ENCODE peak calls at places on chromosomes 5 and 9, in seven cellular contexts. One of them, this sample, is unnamed. For H3K4me1, the result is how much of the 10 kb centered on the place peaks cover.

GRCh38 chr5:8864053-8864452 is 681.8 kb downstream of the SEMA5A start:
- DNase-seq in HCT116: no peak
- DNase-seq in neural progenitor cell: peak
- DNase-seq in tibial nerve: no peak
- DNase-seq in SK-N-SH: no peak
- DNase-seq in adrenal gland: no peak
- DNase-seq in mucosa of descending colon: no peak
- DNase-seq in this sample: no peak

GRCh38 chr5:128574041-128574440 is 36.0 kb upstream of the FBN2 start:
- DNase-seq in neural progenitor cell: no peak
- DNase-seq in SK-N-SH: no peak
- DNase-seq in tibial nerve: no peak
- DNase-seq in adrenal gland: no peak
- DNase-seq in HCT116: no peak
- DNase-seq in mucosa of descending colon: no peak
- DNase-seq in this sample: no peak

GRCh38 chr5:168552146-168552545 is 23.0 kb downstream of the FBLL1 start:
- DNase-seq in tibial nerve: no peak
- DNase-seq in HCT116: no peak
- DNase-seq in SK-N-SH: no peak
- DNase-seq in mucosa of descending colon: no peak
- DNase-seq in adrenal gland: no peak
- DNase-seq in neural progenitor cell: no peak
- DNase-seq in this sample: no peak

GRCh38 chr5:3302228-3302627 is 293.4 kb upstream of the IRX1 start:
- DNase-seq in mucosa of descending colon: no peak
- DNase-seq in SK-N-SH: no peak
- DNase-seq in HCT116: no peak
- DNase-seq in adrenal gland: no peak
- DNase-seq in neural progenitor cell: no peak
- DNase-seq in tibial nerve: no peak
- DNase-seq in this sample: no peak

GRCh38 chr5:14231156-14231555 is 88.0 kb downstream of the TRIO start:
- DNase-seq in mucosa of descending colon: no peak
- DNase-seq in HCT116: no peak
- DNase-seq in adrenal gland: no peak
- DNase-seq in SK-N-SH: no peak
- DNase-seq in neural progenitor cell: no peak
- DNase-seq in tibial nerve: no peak
- DNase-seq in this sample: no peak

GRCh38 chr9:81849631-81850259 is 78.5 kb upstream of the SPATA31D4 start:
- DNase-seq in SK-N-SH: no peak
- DNase-seq in mucosa of descending colon: peak
- DNase-seq in HCT116: no peak
- DNase-seq in tibial nerve: no peak
- DNase-seq in neural progenitor cell: no peak
- DNase-seq in adrenal gland: no peak
- DNase-seq in this sample: no peak

GRCh38 chr9:94950733-94951590 is 224.5 kb downstream of the AOPEP start:
- DNase-seq in adrenal gland: peak
- DNase-seq in mucosa of descending colon: no peak
- DNase-seq in neural progenitor cell: no peak
- DNase-seq in SK-N-SH: no peak
- DNase-seq in tibial nerve: no peak
- DNase-seq in HCT116: no peak
- DNase-seq in this sample: no peak

GRCh38 chr5:137564475-137564961 is 65.4 kb upstream of the SPOCK1 start:
- DNase-seq in adrenal gland: no peak
- DNase-seq in mucosa of descending colon: no peak
- DNase-seq in tibial nerve: no peak
- DNase-seq in HCT116: no peak
- DNase-seq in SK-N-SH: no peak
- DNase-seq in neural progenitor cell: peak
- DNase-seq in this sample: no peak

GRCh38 chr5:138930371-138931097 is 55.4 kb upstream of the LRRTM2 start:
- DNase-seq in tibial nerve: no peak
- DNase-seq in mucosa of descending colon: no peak
- DNase-seq in SK-N-SH: no peak
- DNase-seq in neural progenitor cell: no peak
- DNase-seq in adrenal gland: no peak
- DNase-seq in HCT116: no peak
- DNase-seq in this sample: no peak

GRCh38 chr5:1659100-1660036 is 135.6 kb upstream of the LPCAT1 start:
- DNase-seq in adrenal gland: no peak
- DNase-seq in mucosa of descending colon: no peak
- DNase-seq in HCT116: no peak
- DNase-seq in tibial nerve: no peak
- DNase-seq in neural progenitor cell: no peak
- DNase-seq in SK-N-SH: peak
- DNase-seq in this sample: peak

GRCh38 chr9:104769655-104770054 is 5.7 kb downstream of the NIPSNAP3B start:
- DNase-seq in HCT116: no peak
- DNase-seq in tibial nerve: no peak
- DNase-seq in neural progenitor cell: no peak
- DNase-seq in mucosa of descending colon: no peak
- DNase-seq in adrenal gland: no peak
- DNase-seq in SK-N-SH: no peak
- DNase-seq in this sample: no peak

GRCh38 chr5:42462089-42462488 is 38.9 kb downstream of the GHR start:
- DNase-seq in adrenal gland: no peak
- DNase-seq in tibial nerve: no peak
- DNase-seq in neural progenitor cell: no peak
- DNase-seq in mucosa of descending colon: no peak
- DNase-seq in SK-N-SH: no peak
- DNase-seq in HCT116: no peak
- DNase-seq in this sample: no peak

GRCh38 chr9:35054185-35054835 is 18.1 kb downstream of the VCP start:
- DNase-seq in SK-N-SH: no peak
- DNase-seq in mucosa of descending colon: no peak
- DNase-seq in HCT116: no peak
- DNase-seq in tibial nerve: no peak
- DNase-seq in adrenal gland: no peak
- DNase-seq in neural progenitor cell: no peak
- DNase-seq in this sample: no peak

GRCh38 chr5:69230181-69230580 is 4.5 kb upstream of the CDK7 start:
- DNase-seq in neural progenitor cell: no peak
- DNase-seq in HCT116: no peak
- DNase-seq in tibial nerve: no peak
- DNase-seq in SK-N-SH: no peak
- DNase-seq in adrenal gland: no peak
- DNase-seq in mucosa of descending colon: no peak
- DNase-seq in this sample: no peak

DNA sequence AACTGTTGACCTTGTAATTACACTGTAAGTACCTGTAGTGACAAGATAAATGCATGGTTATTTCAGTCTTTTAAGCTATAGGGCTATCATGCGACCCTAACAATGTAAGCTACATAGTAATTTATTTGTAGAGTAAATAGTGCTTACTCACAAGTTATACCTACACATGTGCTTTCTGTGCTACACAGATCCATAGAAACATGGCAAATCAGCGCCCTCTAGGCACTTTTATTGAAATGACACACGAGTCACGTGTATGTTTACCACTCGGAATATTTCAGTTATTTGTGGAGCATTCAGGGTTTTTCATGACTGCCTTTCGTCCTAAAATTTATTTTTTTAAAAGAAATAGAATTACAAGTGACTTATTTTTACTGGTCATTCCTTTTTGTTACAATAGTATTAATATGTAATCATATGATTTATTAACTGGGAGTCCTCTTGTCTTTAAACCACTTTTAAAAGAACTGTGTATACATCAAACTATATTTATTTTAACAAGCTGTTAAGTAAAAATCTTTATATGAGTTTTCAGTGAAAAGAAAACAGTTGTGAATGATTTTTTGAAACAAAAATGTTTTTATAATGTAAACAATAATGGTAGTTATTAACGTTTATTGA is 1242.3 kb upstream of the WWC1 start:
- DNase-seq in adrenal gland: peak
- DNase-seq in HCT116: peak
- DNase-seq in SK-N-SH: peak
- DNase-seq in mucosa of descending colon: no peak
- DNase-seq in tibial nerve: peak
- DNase-seq in neural progenitor cell: peak
- DNase-seq in this sample: no peak
- TF ChIP-seq CTCF in adrenal gland: peak
- TF ChIP-seq CTCF in HCT116: peak
- TF ChIP-seq CTCF in SK-N-SH: peak
- TF ChIP-seq CTCF in mucosa of descending colon: peak
- TF ChIP-seq CTCF in tibial nerve: peak
- TF ChIP-seq CTCF in neural progenitor cell: peak
- TF ChIP-seq CTCF in this sample: no peak

GRCh38 chr5:132419517-132420468 is 50.3 kb downstream of the SLC22A5 start:
- DNase-seq in neural progenitor cell: peak
- DNase-seq in mucosa of descending colon: peak
- DNase-seq in SK-N-SH: peak
- DNase-seq in HCT116: peak
- DNase-seq in adrenal gland: peak
- DNase-seq in tibial nerve: peak
- DNase-seq in this sample: no peak
- H3K4me1 ChIP-seq in neural progenitor cell: under half
- H3K4me1 ChIP-seq in mucosa of descending colon: half or more
- H3K4me1 ChIP-seq in SK-N-SH: under half
- H3K4me1 ChIP-seq in HCT116: under half
- H3K4me1 ChIP-seq in adrenal gland: under half
- H3K4me1 ChIP-seq in tibial nerve: under half
- H3K4me1 ChIP-seq in this sample: under half

DNA sequence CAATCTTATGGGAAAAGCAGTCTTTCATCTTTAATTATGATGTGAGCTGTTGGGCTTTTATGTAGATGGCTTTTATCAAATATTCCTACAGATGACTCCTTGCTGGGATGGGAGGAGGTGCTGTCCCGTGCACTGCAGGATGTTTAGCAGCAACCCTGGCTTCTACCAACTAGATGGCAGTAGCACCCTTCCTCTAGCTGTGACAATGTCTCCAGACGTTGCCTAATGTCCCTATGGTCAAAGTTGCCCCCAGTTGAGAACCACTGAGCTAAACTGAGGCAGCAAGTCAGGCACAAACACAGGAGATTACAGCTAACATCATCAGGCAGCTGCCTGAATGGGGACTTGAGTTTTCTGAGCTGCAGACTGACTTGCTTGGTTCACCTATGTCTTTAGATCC is 401.9 kb upstream of the PDE4D start:
- DNase-seq in HCT116: peak
- DNase-seq in SK-N-SH: peak
- DNase-seq in neural progenitor cell: peak
- DNase-seq in mucosa of descending colon: no peak
- DNase-seq in adrenal gland: no peak
- DNase-seq in tibial nerve: no peak
- DNase-seq in this sample: no peak
- TF ChIP-seq CTCF in HCT116: peak
- TF ChIP-seq CTCF in SK-N-SH: peak
- TF ChIP-seq CTCF in neural progenitor cell: peak
- TF ChIP-seq CTCF in mucosa of descending colon: no peak
- TF ChIP-seq CTCF in adrenal gland: no peak
- TF ChIP-seq CTCF in tibial nerve: no peak
- TF ChIP-seq CTCF in this sample: no peak

DNA sequence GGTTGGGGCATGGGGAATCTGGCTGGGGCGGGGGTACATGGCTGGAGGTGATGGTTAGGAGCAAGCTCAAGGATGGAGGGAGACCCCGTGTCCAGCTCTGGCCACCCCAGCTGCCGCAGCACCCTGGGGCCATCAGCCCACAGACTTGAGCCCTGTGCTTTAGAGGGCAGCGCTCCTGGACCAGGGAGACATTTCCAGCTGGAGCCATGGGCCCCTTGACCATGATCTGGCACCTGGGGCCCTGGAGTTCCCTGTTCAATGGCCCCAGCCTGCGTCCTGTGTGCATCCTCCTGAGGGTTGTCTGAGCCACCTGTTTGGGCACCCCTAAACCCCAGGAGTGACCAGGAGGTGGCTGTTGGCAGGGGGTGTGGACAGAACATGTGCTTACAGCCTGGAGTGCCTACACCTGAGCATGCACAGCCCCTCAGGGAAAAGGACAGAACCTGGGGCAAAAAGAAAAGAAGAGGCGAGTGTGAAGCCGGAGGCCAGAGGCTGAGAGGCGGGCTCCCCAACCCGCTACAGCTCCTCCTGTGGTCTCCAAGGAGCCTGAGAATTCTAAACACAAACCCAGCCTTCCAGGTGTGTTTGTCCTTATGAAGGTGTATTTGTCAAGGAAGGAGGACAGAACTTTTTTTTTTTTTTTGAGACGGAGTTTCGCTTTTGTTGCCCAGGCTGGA is 126.7 kb downstream of the C9orf50 start:
- DNase-seq in adrenal gland: peak
- DNase-seq in neural progenitor cell: peak
- DNase-seq in mucosa of descending colon: peak
- DNase-seq in tibial nerve: no peak
- DNase-seq in SK-N-SH: no peak
- DNase-seq in HCT116: no peak
- DNase-seq in this sample: no peak
- H3K4me1 ChIP-seq in adrenal gland: half or more
- H3K4me1 ChIP-seq in neural progenitor cell: under half
- H3K4me1 ChIP-seq in mucosa of descending colon: half or more
- H3K4me1 ChIP-seq in tibial nerve: under half
- H3K4me1 ChIP-seq in SK-N-SH: half or more
- H3K4me1 ChIP-seq in HCT116: half or more
- H3K4me1 ChIP-seq in this sample: half or more

This sample was measured in right atrium auricular region.